ENCODE peak calls at places on chromosome 3, in six cellular contexts. One of them, this sample, is unnamed.

GRCh38 chr3:42709621-42710020 is 7.0 kb upstream of the HHATL start:
- DNase-seq in GM20000: no peak
- DNase-seq in cardiac muscle cell: no peak
- DNase-seq in GM13976: no peak
- DNase-seq in CD8-positive, alpha-beta T cell: no peak
- DNase-seq in fibroblast of the aortic adventitia: no peak
- DNase-seq in this sample: no peak

GRCh38 chr3:42247576-42248027 is 18.4 kb downstream of the CCK start:
- DNase-seq in GM20000: peak; percentile 62
- DNase-seq in cardiac muscle cell: peak; percentile 70
- DNase-seq in GM13976: peak; percentile 57
- DNase-seq in CD8-positive, alpha-beta T cell: peak; percentile 47
- DNase-seq in fibroblast of the aortic adventitia: peak; percentile 73
- DNase-seq in this sample: peak; percentile 49

GRCh38 chr3:48709051-48709461 is 8.0 kb downstream of the IP6K2 start:
- DNase-seq in GM20000: no peak
- DNase-seq in cardiac muscle cell: no peak
- DNase-seq in GM13976: no peak
- DNase-seq in CD8-positive, alpha-beta T cell: no peak
- DNase-seq in fibroblast of the aortic adventitia: no peak
- DNase-seq in this sample: no peak

GRCh38 chr3:94336076-94336741 is 273.3 kb downstream of the NSUN3 start:
- DNase-seq in GM20000: peak; percentile 4
- DNase-seq in cardiac muscle cell: peak; percentile 57
- DNase-seq in GM13976: no peak
- DNase-seq in CD8-positive, alpha-beta T cell: no peak
- DNase-seq in fibroblast of the aortic adventitia: peak; percentile 81
- DNase-seq in this sample: no peak

GRCh38 chr3:188353409-188353808 is 199.5 kb downstream of the LPP start:
- DNase-seq in GM20000: no peak
- DNase-seq in cardiac muscle cell: no peak
- DNase-seq in GM13976: no peak
- DNase-seq in CD8-positive, alpha-beta T cell: no peak
- DNase-seq in fibroblast of the aortic adventitia: no peak
- DNase-seq in this sample: no peak

GRCh38 chr3:177606891-177607290 is 409.6 kb upstream of the TBL1XR1 start:
- DNase-seq in GM20000: no peak
- DNase-seq in cardiac muscle cell: no peak
- DNase-seq in GM13976: no peak
- DNase-seq in CD8-positive, alpha-beta T cell: no peak
- DNase-seq in fibroblast of the aortic adventitia: no peak
- DNase-seq in this sample: no peak

GRCh38 chr3:172913911-172914730 is 163.6 kb downstream of the ECT2 start:
- DNase-seq in GM20000: no peak
- DNase-seq in cardiac muscle cell: no peak
- DNase-seq in GM13976: no peak
- DNase-seq in CD8-positive, alpha-beta T cell: no peak
- DNase-seq in fibroblast of the aortic adventitia: no peak
- DNase-seq in this sample: no peak

GRCh38 chr3:188792788-188793187 is 379.0 kb upstream of the TPRG1 start:
- DNase-seq in GM20000: no peak
- DNase-seq in cardiac muscle cell: peak; percentile 56
- DNase-seq in GM13976: no peak
- DNase-seq in CD8-positive, alpha-beta T cell: no peak
- DNase-seq in fibroblast of the aortic adventitia: no peak
- DNase-seq in this sample: no peak

GRCh38 chr3:113773381-113773780 is 26.5 kb downstream of the ATP6V1A start:
- DNase-seq in GM20000: no peak
- DNase-seq in cardiac muscle cell: peak; percentile 41
- DNase-seq in GM13976: no peak
- DNase-seq in CD8-positive, alpha-beta T cell: no peak
- DNase-seq in fibroblast of the aortic adventitia: peak; percentile 71
- DNase-seq in this sample: no peak

GRCh38 chr3:110094002-110094401 is 756.7 kb upstream of the DPPA4 start:
- DNase-seq in GM20000: no peak
- DNase-seq in cardiac muscle cell: no peak
- DNase-seq in GM13976: no peak
- DNase-seq in CD8-positive, alpha-beta T cell: no peak
- DNase-seq in fibroblast of the aortic adventitia: no peak
- DNase-seq in this sample: no peak

GRCh38 chr3:66242788-66243463 is 22.1 kb downstream of the SLC25A26 start:
- DNase-seq in GM20000: no peak
- DNase-seq in cardiac muscle cell: no peak
- DNase-seq in GM13976: no peak
- DNase-seq in CD8-positive, alpha-beta T cell: no peak
- DNase-seq in fibroblast of the aortic adventitia: no peak
- DNase-seq in this sample: no peak

GRCh38 chr3:190031887-190032752 is 88.6 kb downstream of the P3H2 start:
- DNase-seq in GM20000: no peak
- DNase-seq in cardiac muscle cell: no peak
- DNase-seq in GM13976: no peak
- DNase-seq in CD8-positive, alpha-beta T cell: no peak
- DNase-seq in fibroblast of the aortic adventitia: peak; percentile 12
- DNase-seq in this sample: no peak

GRCh38 chr3:139629033-139629432 is 48.7 kb downstream of the NMNAT3 start:
- DNase-seq in GM20000: peak; percentile 24
- DNase-seq in cardiac muscle cell: peak; percentile 4
- DNase-seq in GM13976: peak; percentile 25
- DNase-seq in CD8-positive, alpha-beta T cell: no peak
- DNase-seq in fibroblast of the aortic adventitia: no peak
- DNase-seq in this sample: no peak

GRCh38 chr3:27165348-27165747 is 203.8 kb downstream of the NEK10 start:
- DNase-seq in GM20000: no peak
- DNase-seq in cardiac muscle cell: peak; percentile 90
- DNase-seq in GM13976: no peak
- DNase-seq in CD8-positive, alpha-beta T cell: no peak
- DNase-seq in fibroblast of the aortic adventitia: peak; percentile 90
- DNase-seq in this sample: no peak

GRCh38 chr3:177263615-177264365 is 66.5 kb upstream of the TBL1XR1 start:
- DNase-seq in GM20000: no peak
- DNase-seq in cardiac muscle cell: peak; percentile 33
- DNase-seq in GM13976: peak; percentile 33
- DNase-seq in CD8-positive, alpha-beta T cell: no peak
- DNase-seq in fibroblast of the aortic adventitia: peak; percentile 53
- DNase-seq in this sample: no peak

GRCh38 chr3:158127250-158128219 is 17.6 kb downstream of the RSRC1 start:
- DNase-seq in GM20000: no peak
- DNase-seq in cardiac muscle cell: peak; percentile 47
- DNase-seq in GM13976: no peak
- DNase-seq in CD8-positive, alpha-beta T cell: no peak
- DNase-seq in fibroblast of the aortic adventitia: peak; percentile 25
- DNase-seq in this sample: no peak

GRCh38 chr3:101533603-101533968 is 20.6 kb upstream of the SENP7 start:
- DNase-seq in GM20000: no peak
- DNase-seq in cardiac muscle cell: no peak
- DNase-seq in GM13976: no peak
- DNase-seq in CD8-positive, alpha-beta T cell: no peak
- DNase-seq in fibroblast of the aortic adventitia: peak; percentile 75
- DNase-seq in this sample: no peak

GRCh38 chr3:42961633-42962032 is 17.5 kb upstream of the GASK1A start:
- DNase-seq in GM20000: no peak
- DNase-seq in cardiac muscle cell: peak; percentile 75
- DNase-seq in GM13976: no peak
- DNase-seq in CD8-positive, alpha-beta T cell: no peak
- DNase-seq in fibroblast of the aortic adventitia: peak; percentile 80
- DNase-seq in this sample: no peak

GRCh38 chr3:134348524-134348923 is 25.7 kb downstream of the AMOTL2 start:
- DNase-seq in GM20000: no peak
- DNase-seq in cardiac muscle cell: no peak
- DNase-seq in GM13976: no peak
- DNase-seq in CD8-positive, alpha-beta T cell: no peak
- DNase-seq in fibroblast of the aortic adventitia: peak; percentile 65
- DNase-seq in this sample: no peak

GRCh38 chr3:73552700-73553099 is 72.0 kb downstream of the PDZRN3 start:
- DNase-seq in GM20000: no peak
- DNase-seq in cardiac muscle cell: peak; percentile 36
- DNase-seq in GM13976: no peak
- DNase-seq in CD8-positive, alpha-beta T cell: no peak
- DNase-seq in fibroblast of the aortic adventitia: peak; percentile 31
- DNase-seq in this sample: no peak

GRCh38 chr3:45123841-45124269 is 22.3 kb downstream of the CDCP1 start:
- DNase-seq in GM20000: no peak
- DNase-seq in cardiac muscle cell: peak; percentile 47
- DNase-seq in GM13976: no peak
- DNase-seq in CD8-positive, alpha-beta T cell: no peak
- DNase-seq in fibroblast of the aortic adventitia: peak; percentile 73
- DNase-seq in this sample: no peak

GRCh38 chr3:7875858-7876442 is 625.7 kb upstream of the LMCD1 start:
- DNase-seq in GM20000: no peak
- DNase-seq in cardiac muscle cell: peak; percentile 54
- DNase-seq in GM13976: no peak
- DNase-seq in CD8-positive, alpha-beta T cell: no peak
- DNase-seq in fibroblast of the aortic adventitia: peak; percentile 73
- DNase-seq in this sample: no peak

GRCh38 chr3:28840976-28841376 is 439.9 kb upstream of the RBMS3 start:
- DNase-seq in GM20000: no peak
- DNase-seq in cardiac muscle cell: no peak
- DNase-seq in GM13976: no peak
- DNase-seq in CD8-positive, alpha-beta T cell: no peak
- DNase-seq in fibroblast of the aortic adventitia: no peak
- DNase-seq in this sample: no peak

GRCh38 chr3:8709801-8710524 is 23.6 kb upstream of the CAV3 start:
- DNase-seq in GM20000: peak; percentile 0
- DNase-seq in cardiac muscle cell: no peak
- DNase-seq in GM13976: no peak
- DNase-seq in CD8-positive, alpha-beta T cell: no peak
- DNase-seq in fibroblast of the aortic adventitia: no peak
- DNase-seq in this sample: no peak

GRCh38 chr3:153219147-153219546 is 57.1 kb downstream of the RAP2B start:
- DNase-seq in GM20000: no peak
- DNase-seq in cardiac muscle cell: peak; percentile 27
- DNase-seq in GM13976: no peak
- DNase-seq in CD8-positive, alpha-beta T cell: no peak
- DNase-seq in fibroblast of the aortic adventitia: peak; percentile 32
- DNase-seq in this sample: no peak

GRCh38 chr3:12808587-12808986 is 12.1 kb downstream of the CAND2 start:
- DNase-seq in GM20000: no peak
- DNase-seq in cardiac muscle cell: no peak
- DNase-seq in GM13976: no peak
- DNase-seq in CD8-positive, alpha-beta T cell: no peak
- DNase-seq in fibroblast of the aortic adventitia: no peak
- DNase-seq in this sample: no peak

GRCh38 chr3:12809435-12809834 is 13.0 kb downstream of the CAND2 start:
- DNase-seq in GM20000: no peak
- DNase-seq in cardiac muscle cell: no peak
- DNase-seq in GM13976: no peak
- DNase-seq in CD8-positive, alpha-beta T cell: no peak
- DNase-seq in fibroblast of the aortic adventitia: no peak
- DNase-seq in this sample: no peak

GRCh38 chr3:12807960-12808359 is 11.5 kb downstream of the CAND2 start:
- DNase-seq in GM20000: no peak
- DNase-seq in cardiac muscle cell: no peak
- DNase-seq in GM13976: no peak
- DNase-seq in CD8-positive, alpha-beta T cell: no peak
- DNase-seq in fibroblast of the aortic adventitia: no peak
- DNase-seq in this sample: no peak

GRCh38 chr3:12809001-12809400 is 12.5 kb downstream of the CAND2 start:
- DNase-seq in GM20000: no peak
- DNase-seq in cardiac muscle cell: no peak
- DNase-seq in GM13976: no peak
- DNase-seq in CD8-positive, alpha-beta T cell: no peak
- DNase-seq in fibroblast of the aortic adventitia: no peak
- DNase-seq in this sample: no peak

GRCh38 chr3:12807066-12807465 is 10.6 kb downstream of the CAND2 start:
- DNase-seq in GM20000: no peak
- DNase-seq in cardiac muscle cell: no peak
- DNase-seq in GM13976: no peak
- DNase-seq in CD8-positive, alpha-beta T cell: no peak
- DNase-seq in fibroblast of the aortic adventitia: no peak
- DNase-seq in this sample: no peak
- TF ChIP-seq CTCF in GM20000: no peak
- TF ChIP-seq CTCF in cardiac muscle cell: no peak
- TF ChIP-seq CTCF in GM13976: no peak
- TF ChIP-seq CTCF in CD8-positive, alpha-beta T cell: no peak
- TF ChIP-seq CTCF in fibroblast of the aortic adventitia: no peak
- TF ChIP-seq CTCF in this sample: no peak

GRCh38 chr3:127472506-127472905 is 118.0 kb downstream of the TPRA1 start:
- DNase-seq in GM20000: no peak
- DNase-seq in cardiac muscle cell: no peak
- DNase-seq in GM13976: no peak
- DNase-seq in CD8-positive, alpha-beta T cell: no peak
- DNase-seq in fibroblast of the aortic adventitia: no peak
- DNase-seq in this sample: no peak

GRCh38 chr3:127475975-127476374 is 114.6 kb downstream of the TPRA1 start:
- DNase-seq in GM20000: no peak
- DNase-seq in cardiac muscle cell: no peak
- DNase-seq in GM13976: no peak
- DNase-seq in CD8-positive, alpha-beta T cell: no peak
- DNase-seq in fibroblast of the aortic adventitia: no peak
- DNase-seq in this sample: no peak

GRCh38 chr3:127476936-127477335 is 113.6 kb downstream of the TPRA1 start:
- DNase-seq in GM20000: no peak
- DNase-seq in cardiac muscle cell: no peak
- DNase-seq in GM13976: no peak
- DNase-seq in CD8-positive, alpha-beta T cell: no peak
- DNase-seq in fibroblast of the aortic adventitia: no peak
- DNase-seq in this sample: no peak

GRCh38 chr3:127475364-127475763 is 115.2 kb downstream of the TPRA1 start:
- DNase-seq in GM20000: no peak
- DNase-seq in cardiac muscle cell: no peak
- DNase-seq in GM13976: no peak
- DNase-seq in CD8-positive, alpha-beta T cell: no peak
- DNase-seq in fibroblast of the aortic adventitia: no peak
- DNase-seq in this sample: no peak

GRCh38 chr3:127473244-127474024 is 117.1 kb downstream of the TPRA1 start:
- DNase-seq in GM20000: peak; percentile 61
- DNase-seq in cardiac muscle cell: no peak
- DNase-seq in GM13976: peak; percentile 64
- DNase-seq in CD8-positive, alpha-beta T cell: no peak
- DNase-seq in fibroblast of the aortic adventitia: no peak
- DNase-seq in this sample: peak; percentile 41
- TF ChIP-seq CTCF in GM20000: no peak
- TF ChIP-seq CTCF in cardiac muscle cell: peak; percentile 14
- TF ChIP-seq CTCF in GM13976: peak; percentile 26
- TF ChIP-seq CTCF in CD8-positive, alpha-beta T cell: no peak
- TF ChIP-seq CTCF in fibroblast of the aortic adventitia: no peak
- TF ChIP-seq CTCF in this sample: peak; percentile 65

DNA sequence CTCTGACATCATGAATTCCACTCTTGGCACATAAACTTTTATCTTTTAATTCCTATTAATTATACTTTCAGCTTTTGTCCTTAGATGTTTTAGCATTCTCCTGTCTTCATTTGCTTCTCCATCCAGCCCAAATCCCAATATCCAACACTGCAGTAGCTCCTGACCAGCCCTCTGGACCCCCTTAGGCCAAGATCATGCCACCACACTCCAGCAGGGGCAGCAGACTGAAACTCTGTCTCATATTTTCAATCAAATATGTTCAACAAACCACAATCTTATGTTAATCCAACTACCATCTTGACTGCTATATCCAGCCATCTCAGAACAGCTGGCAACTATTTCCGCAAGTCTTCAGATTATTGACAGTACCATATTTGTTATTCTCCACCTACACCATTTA is 315.8 kb upstream of the ROBO2 start:
- DNase-seq in GM20000: no peak
- DNase-seq in cardiac muscle cell: no peak
- DNase-seq in GM13976: no peak
- DNase-seq in CD8-positive, alpha-beta T cell: no peak
- DNase-seq in fibroblast of the aortic adventitia: no peak
- DNase-seq in this sample: no peak
- TF ChIP-seq CTCF in GM20000: no peak
- TF ChIP-seq CTCF in cardiac muscle cell: no peak
- TF ChIP-seq CTCF in GM13976: no peak
- TF ChIP-seq CTCF in CD8-positive, alpha-beta T cell: no peak
- TF ChIP-seq CTCF in fibroblast of the aortic adventitia: no peak
- TF ChIP-seq CTCF in this sample: peak; percentile 28

GRCh38 chr3:160963949-160964348 is 141.2 kb downstream of the B3GALNT1 start:
- DNase-seq in GM20000: no peak
- DNase-seq in cardiac muscle cell: no peak
- DNase-seq in GM13976: no peak
- DNase-seq in CD8-positive, alpha-beta T cell: no peak
- DNase-seq in fibroblast of the aortic adventitia: no peak
- DNase-seq in this sample: no peak
- TF ChIP-seq CTCF in GM20000: no peak
- TF ChIP-seq CTCF in cardiac muscle cell: no peak
- TF ChIP-seq CTCF in GM13976: no peak
- TF ChIP-seq CTCF in CD8-positive, alpha-beta T cell: no peak
- TF ChIP-seq CTCF in fibroblast of the aortic adventitia: no peak
- TF ChIP-seq CTCF in this sample: no peak

This sample was measured in progenitor cell of endocrine pancreas.